ENCODE peak calls at places on chromosomes 5 and 9, in six cellular contexts. B is PC-3, S is neural progenitor cell, V is adipocyte, Q is mammary epithelial cell, N is GM23248. R is an unnamed sample.

GRCh38 chr5:110686264-110686663 is 40.2 kb downstream of the TMEM232 start:
- DNase-seq in B (no peak), S (no peak), V (no peak), Q (no peak), N (no peak), R (no peak)

GRCh38 chr5:150598821-150599273 is 41.6 kb upstream of the SYNPO start:
- DNase-seq in B (no peak), S (no peak), V (no peak), Q (peak; percentile 79), N (no peak), R (no peak)

GRCh38 chr9:122307036-122307435 is 42.4 kb downstream of the MRRF start:
- DNase-seq in B (no peak), S (peak; percentile 20), V (no peak), Q (no peak), N (no peak), R (no peak)

GRCh38 chr5:132363431-132364112 is 5.9 kb upstream of the SLC22A5 start:
- DNase-seq in B (peak; percentile 94), S (no peak), V (peak; percentile 88), Q (peak; percentile 95), N (peak; percentile 98), R (peak; percentile 93)

GRCh38 chr5:80002677-80003076 is 11.6 kb upstream of the MTX3 start:
- DNase-seq in B (no peak), S (no peak), V (no peak), Q (no peak), N (no peak), R (no peak)

GRCh38 chr9:6827370-6827949 is 69.7 kb downstream of the KDM4C start:
- DNase-seq in B (peak; percentile 79), S (peak; percentile 73), V (peak; percentile 68), Q (peak; percentile 20), N (peak; percentile 57), R (peak; percentile 54)

GRCh38 chr5:61686491-61687257 is 354.6 kb downstream of the ZSWIM6 start:
- DNase-seq in B (no peak), S (no peak), V (no peak), Q (no peak), N (no peak), R (no peak)

GRCh38 chr5:51187953-51188591 is 195.2 kb upstream of the ISL1 start:
- DNase-seq in B (no peak), S (peak; percentile 29), V (no peak), Q (no peak), N (no peak), R (no peak)

GRCh38 chr9:120532475-120532874 is 47.5 kb downstream of the CDK5RAP2 start:
- DNase-seq in B (peak; percentile 70), S (no peak), V (peak; percentile 80), Q (peak; percentile 89), N (peak; percentile 73), R (no peak)

GRCh38 chr5:54868511-54869483 is 116.6 kb downstream of the ESM1 start:
- DNase-seq in B (no peak), S (no peak), V (no peak), Q (no peak), N (no peak), R (no peak)

GRCh38 chr9:33860200-33860871 is 43.4 kb downstream of the UBE2R2 start:
- DNase-seq in B (no peak), S (no peak), V (peak; percentile 15), Q (no peak), N (peak; percentile 21), R (no peak)

GRCh38 chr9:109117856-109118801 is 1.6 kb downstream of the TMEM245 start:
- DNase-seq in B (peak; percentile 88), S (peak; percentile 61), V (peak; percentile 68), Q (peak; percentile 79), N (peak; percentile 62), R (peak; percentile 89)

GRCh38 chr9:4096121-4096520 is 203.7 kb downstream of the GLIS3 start:
- DNase-seq in B (no peak), S (no peak), V (peak; percentile 34), Q (no peak), N (peak; percentile 42), R (no peak)

GRCh38 chr9:117365438-117365837 is 49.4 kb downstream of the ASTN2 start:
- DNase-seq in B (no peak), S (no peak), V (no peak), Q (no peak), N (no peak), R (no peak)

GRCh38 chr9:81268048-81268447 is 421.3 kb downstream of the TLE1 start:
- DNase-seq in B (peak; percentile 2), S (no peak), V (peak; percentile 17), Q (no peak), N (no peak), R (peak; percentile 89)

GRCh38 chr5:117888688-117889087 is 1099.7 kb downstream of the DTWD2 start:
- DNase-seq in B (no peak), S (no peak), V (no peak), Q (no peak), N (no peak), R (peak; percentile 19)

GRCh38 chr5:79301046-79301712 is 65.2 kb downstream of the JMY start:
- DNase-seq in B (peak; percentile 66), S (no peak), V (peak; percentile 26), Q (no peak), N (peak; percentile 26), R (peak; percentile 78)

GRCh38 chr9:111645806-111646205 is 14.7 kb downstream of the DNAJC25 start:
- DNase-seq in B (no peak), S (no peak), V (no peak), Q (peak; percentile 40), N (no peak), R (peak; percentile 36)

GRCh38 chr5:103228056-103228455 is 30.5 kb upstream of the MACIR start:
- DNase-seq in B (no peak), S (no peak), V (peak; percentile 45), Q (no peak), N (peak; percentile 40), R (no peak)

GRCh38 chr5:33468811-33469435 is 28.2 kb downstream of the TARS1 start:
- DNase-seq in B (no peak), S (no peak), V (no peak), Q (peak; percentile 2), N (peak; percentile 51), R (peak; percentile 12)

GRCh38 chr5:113117543-113118110 is 141.0 kb downstream of the DCP2 start:
- DNase-seq in B (no peak), S (no peak), V (no peak), Q (peak; percentile 60), N (no peak), R (peak; percentile 14)

GRCh38 chr5:137743031-137743640 is 7.2 kb upstream of the KLHL3 start:
- DNase-seq in B (peak; percentile 73), S (peak; percentile 86), V (peak; percentile 92), Q (peak; percentile 51), N (peak; percentile 84), R (peak; percentile 77)

GRCh38 chr5:80920333-80920732 is 39.8 kb upstream of the RASGRF2 start:
- DNase-seq in B (no peak), S (no peak), V (no peak), Q (no peak), N (no peak), R (no peak)

GRCh38 chr9:131037336-131038255 is 28.6 kb downstream of the LAMC3 start:
- DNase-seq in B (no peak), S (peak; percentile 27), V (no peak), Q (no peak), N (peak; percentile 46), R (peak; percentile 7)

GRCh38 chr5:73299017-73299630 is 126.1 kb downstream of the TMEM174 start:
- DNase-seq in B (peak; percentile 52), S (peak; percentile 84), V (peak; percentile 75), Q (peak; percentile 22), N (peak; percentile 72), R (no peak)

GRCh38 chr5:146208916-146209522 is 5.6 kb downstream of the RBM27 start:
- DNase-seq in B (peak; percentile 78), S (no peak), V (no peak), Q (no peak), N (peak; percentile 24), R (peak; percentile 6)

GRCh38 chr5:98698359-98698758 is 75.1 kb upstream of the RGMB start:
- DNase-seq in B (no peak), S (no peak), V (peak; percentile 6), Q (peak; percentile 25), N (peak; percentile 27), R (peak; percentile 49)

GRCh38 chr9:116855881-116856662 is 169.0 kb downstream of the TRIM32 start:
- DNase-seq in B (peak; percentile 58), S (no peak), V (no peak), Q (peak; percentile 98), N (peak; percentile 44), R (no peak)

GRCh38 chr9:117343416-117343815 is 71.4 kb downstream of the ASTN2 start:
- DNase-seq in B (no peak), S (no peak), V (no peak), Q (peak; percentile 12), N (peak; percentile 9), R (no peak)

GRCh38 chr5:175840050-175840841 is 31.1 kb upstream of the CPLX2 start:
- DNase-seq in B (peak; percentile 34), S (peak; percentile 44), V (peak; percentile 26), Q (no peak), N (peak; percentile 46), R (peak; percentile 30)

GRCh38 chr9:77707696-77708095 is 59.6 kb upstream of the GNA14 start:
- DNase-seq in B (peak; percentile 91), S (no peak), V (peak; percentile 97), Q (peak; percentile 92), N (peak; percentile 97), R (peak; percentile 99)

GRCh38 chr5:133754575-133755169 is 142.3 kb upstream of the FSTL4 start:
- DNase-seq in B (peak; percentile 36), S (peak; percentile 63), V (peak; percentile 26), Q (peak; percentile 7), N (peak; percentile 51), R (peak; percentile 7)

GRCh38 chr5:134458234-134458633 is 46.6 kb upstream of the CDKN2AIPNL start:
- DNase-seq in B (no peak), S (no peak), V (peak; percentile 32), Q (peak; percentile 47), N (peak; percentile 85), R (peak; percentile 64)

DNA sequence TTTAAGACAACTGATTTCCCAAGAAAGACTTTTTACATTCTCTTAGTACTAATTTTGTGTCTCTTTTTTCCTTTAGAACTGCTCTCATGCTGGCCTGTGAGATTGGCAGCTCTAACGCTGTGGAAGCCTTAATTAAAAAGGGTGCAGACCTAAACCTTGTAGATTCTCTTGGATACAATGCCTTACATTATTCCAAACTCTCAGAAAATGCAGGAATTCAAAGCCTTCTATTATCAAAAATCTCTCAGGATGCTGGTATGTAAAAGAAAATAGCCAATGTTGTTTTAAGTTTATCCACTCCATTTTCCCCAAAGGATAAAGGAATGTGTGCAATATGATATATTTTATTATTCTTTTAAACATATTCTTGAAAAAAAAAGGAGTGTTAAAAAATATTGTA is 27.3 kb upstream of the TTC23L start:
- DNase-seq in B (no peak), S (peak; percentile 12), V (peak; percentile 44), Q (no peak), N (no peak), R (no peak)
- H3K9ac ChIP-seq in B (no peak overlapping the region), S (no peak overlapping the region), V (no peak overlapping the region), Q (no peak overlapping the region), N (no peak overlapping the region), R (no peak overlapping the region)

GRCh38 chr9:104882574-104882973 is 45.4 kb downstream of the ABCA1 start:
- DNase-seq in B (no peak), S (no peak), V (no peak), Q (no peak), N (no peak), R (no peak)
- H3K9ac ChIP-seq in B (no peak overlapping the region), S (no peak overlapping the region), V (no peak overlapping the region), Q (no peak overlapping the region), N (no peak overlapping the region), R (no peak overlapping the region)

GRCh38 chr9:129836342-129837007 is 1.2 kb downstream of the USP20 start:
- DNase-seq in B (no peak), S (peak; percentile 11), V (peak; percentile 22), Q (no peak), N (peak; percentile 24), R (no peak)
- H3K9ac ChIP-seq in B (peak overlapping the region; percentile 86), S (no peak overlapping the region), V (peak overlapping the region; percentile 91), Q (no peak overlapping the region), N (peak overlapping the region; percentile 92), R (peak overlapping the region; percentile 68)

GRCh38 chr5:158883502-158883901 is 216.2 kb downstream of the EBF1 start:
- DNase-seq in B (no peak), S (no peak), V (no peak), Q (no peak), N (no peak), R (no peak)
- H3K9ac ChIP-seq in B (no peak overlapping the region), S (no peak overlapping the region), V (no peak overlapping the region), Q (no peak overlapping the region), N (no peak overlapping the region), R (no peak overlapping the region)